ENCODE peak calls at places on chromosomes 13 and 19, in nine cellular contexts. C is H9; E is fibroblast of pulmonary artery; A is activated CD8-positive, alpha-beta T cell treated with anti-CD3 and anti-CD28 coated beads, Interleukin-2, amount 10 ng/mL, durations not matched to agents 7 days and 5 days; L is NCI-H187 treated with DMSO at 0.1 percent for 48 hours; G is activated naive CD8-positive, alpha-beta T cell treated with anti-CD3 and anti-CD28 coated beads for 36 hours; B is activated T-helper 1 cell treated with Interleukin-2 at 50 U/mL for 16 hours; R is kidney tubule cell; H is lung microvascular endothelial cell. O is an unnamed sample.

GRCh38 chr13:22061806-22062391 is 391.0 kb downstream of the FGF9 start:
- DNase-seq in H (no peak), R (no peak), E (no peak), G (no peak), A (no peak), L (no peak), C (no peak), B (no peak), O (no peak)

GRCh38 chr13:113930711-113931637 is 42.9 kb downstream of the C13orf46 start:
- DNase-seq in H (no peak), E (no peak), B (peak; percentile 41), A (peak; percentile 57), R (no peak), G (peak; percentile 72), C (peak; percentile 21), L (no peak), O (no peak)

GRCh38 chr13:98349731-98350305 is 172.7 kb upstream of the RNF113B start:
- DNase-seq in H (peak; percentile 47), L (no peak), R (peak; percentile 15), G (no peak), C (peak; percentile 80), A (no peak), E (no peak), B (no peak), O (peak; percentile 34)

GRCh38 chr13:59680429-59681024 is 483.2 kb downstream of the DIAPH3 start:
- DNase-seq in G (no peak), C (no peak), L (no peak), A (no peak), R (peak; percentile 30), H (peak; percentile 55), E (peak; percentile 48), B (no peak), O (no peak)

GRCh38 chr19:53864308-53864836 is 3.3 kb upstream of the MYADM start:
- DNase-seq in C (no peak), H (no peak), R (no peak), L (no peak), E (no peak), G (no peak), B (no peak), A (no peak), O (no peak)

GRCh38 chr13:97568850-97569249 is 134.9 kb downstream of the RAP2A start:
- DNase-seq in H (peak; percentile 68), C (no peak), L (no peak), R (peak; percentile 71), G (no peak), E (no peak), A (no peak), B (no peak), O (no peak)

GRCh38 chr19:14114854-14115253 is 2.7 kb downstream of the PRKACA start:
- DNase-seq in A (peak; percentile 64), L (no peak), C (peak; percentile 67), R (peak; percentile 38), G (peak; percentile 63), B (peak; percentile 10), E (no peak), H (peak; percentile 60), O (no peak)

GRCh38 chr19:2167896-2168618 is 4.3 kb downstream of the DOT1L start:
- DNase-seq in R (peak; percentile 42), H (peak; percentile 65), C (no peak), G (peak; percentile 16), E (peak; percentile 62), B (no peak), A (no peak), L (no peak), O (peak; percentile 83)

GRCh38 chr13:32443111-32443510 is 15.2 kb upstream of the N4BP2L1 start:
- DNase-seq in G (peak; percentile 9), H (peak; percentile 69), C (no peak), B (no peak), L (no peak), R (peak; percentile 22), E (peak; percentile 17), A (peak; percentile 67), O (no peak)

GRCh38 chr19:33621065-33621785 is 528 bp upstream of the CHST8 start:
- DNase-seq in C (no peak), H (peak; percentile 7), R (no peak), E (no peak), B (no peak), G (no peak), A (no peak), L (no peak), O (peak; percentile 28)

GRCh38 chr13:31225180-31225579 is 25.4 kb downstream of the B3GLCT start:
- DNase-seq in L (no peak), R (no peak), G (no peak), E (no peak), B (no peak), A (no peak), C (no peak), H (no peak), O (no peak)

GRCh38 chr19:6246174-6247006 is 33.4 kb downstream of the MLLT1 start:
- DNase-seq in C (no peak), B (no peak), A (no peak), G (no peak), H (no peak), R (no peak), E (no peak), L (no peak), O (no peak)

GRCh38 chr19:47699360-47699917 is 13.8 kb upstream of the EHD2 start:
- DNase-seq in E (peak; percentile 41), B (no peak), L (no peak), G (peak; percentile 47), H (peak; percentile 66), R (peak; percentile 49), A (peak; percentile 60), C (peak; percentile 82), O (peak; percentile 52)

GRCh38 chr19:2097330-2098327 is 914 bp downstream of the IZUMO4 start:
- DNase-seq in H (no peak), G (peak; percentile 77), A (peak; percentile 52), C (no peak), E (no peak), B (no peak), R (peak; percentile 42), L (no peak), O (no peak)

GRCh38 chr13:103961129-103961528 is 894.9 kb upstream of the SLC10A2 start:
- DNase-seq in A (no peak), L (no peak), G (no peak), H (no peak), R (no peak), B (no peak), C (no peak), E (no peak), O (no peak)

GRCh38 chr13:43132228-43132627 is 108.8 kb downstream of the DNAJC15 start:
- DNase-seq in G (no peak), H (peak; percentile 50), C (peak; percentile 77), A (no peak), L (peak; percentile 8), R (peak; percentile 61), E (peak; percentile 50), B (no peak), O (no peak)

GRCh38 chr13:55553736-55554135 is 1587.0 kb upstream of the PRR20A start:
- DNase-seq in E (no peak), L (no peak), A (no peak), H (no peak), G (no peak), R (no peak), B (no peak), C (no peak), O (no peak)

O was measured in left cardiac atrium.